ENCODE peak calls at places on chromosomes 3 and 15, in four cellular contexts. Y is transverse colon, T is suprapubic skin, N is A549. H is an unnamed sample.

GRCh38 chr3:11568503-11569155 is 75.1 kb downstream of the VGLL4 start:
- DNase-seq in N (peak; percentile 52), Y (peak; percentile 46), T (peak; percentile 90), H (peak; percentile 72)

GRCh38 chr3:71008350-71008923 is 575.1 kb downstream of the FOXP1 start:
- DNase-seq in N (no peak), Y (no peak), T (no peak), H (no peak)

GRCh38 chr3:184336484-184337230 is 743 bp upstream of the FAM131A start:
- DNase-seq in Y (peak; percentile 60), T (no peak), N (peak; percentile 56), H (no peak)

GRCh38 chr15:47185222-47185800 is 532.0 kb upstream of the SEMA6D start:
- DNase-seq in N (no peak), T (no peak), Y (no peak), H (no peak)

GRCh38 chr3:133401374-133402135 is 1.7 kb downstream of the BFSP2 start:
- DNase-seq in T (peak; percentile 44), N (no peak), Y (no peak), H (peak; percentile 26)

GRCh38 chr15:88661766-88662556 is 23.1 kb downstream of the ISG20 start:
- DNase-seq in Y (no peak), T (no peak), N (no peak), H (no peak)

GRCh38 chr3:48609088-48610005 is at the start of gene UQCRC1:
- DNase-seq in Y (peak; percentile 94), N (peak; percentile 92), T (peak; percentile 95), H (peak; percentile 94)

GRCh38 chr15:43104426-43104825 is 1.4 kb downstream of the UBR1 start:
- DNase-seq in N (no peak), Y (no peak), T (no peak), H (no peak)

GRCh38 chr3:171982829-171983228 is 56.5 kb upstream of the FNDC3B start:
- DNase-seq in Y (no peak), N (no peak), T (no peak), H (no peak)

GRCh38 chr3:160133757-160134156 is 91.5 kb upstream of the C3orf80 start:
- DNase-seq in Y (no peak), N (peak; percentile 66), T (no peak), H (no peak)

GRCh38 chr15:78638658-78639314 is 2.2 kb downstream of the CHRNB4 start:
- DNase-seq in N (peak; percentile 70), T (no peak), Y (peak; percentile 53), H (peak; percentile 26)

GRCh38 chr3:59143447-59143846 is 93.6 kb upstream of the CFAP20DC start:
- DNase-seq in Y (no peak), N (peak; percentile 4), T (no peak), H (no peak)
- TF ChIP-seq CTCF in Y (no peak), N (no peak), T (no peak), H (no peak)

DNA sequence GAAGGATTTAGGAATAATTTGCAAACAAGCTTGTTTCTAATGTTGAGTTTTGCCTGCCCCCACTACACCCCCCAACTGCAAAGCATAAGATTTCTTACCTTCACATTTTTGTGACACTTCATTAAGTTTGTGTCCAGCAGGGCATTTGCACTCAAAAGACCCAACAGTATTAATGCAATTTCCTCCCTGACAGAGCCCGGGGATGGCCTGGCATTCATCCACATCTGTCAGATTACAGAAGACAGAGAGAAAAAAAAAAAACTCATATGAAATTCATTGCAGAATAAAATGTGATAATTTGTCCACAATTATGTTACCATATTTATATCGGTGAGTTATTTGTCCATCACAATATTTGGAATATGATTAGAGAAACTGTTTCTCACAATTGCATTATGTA is 111.5 kb downstream of the FBN1 start:
- DNase-seq in Y (no peak), T (no peak), N (no peak), H (no peak)
- TF ChIP-seq EP300 in Y (no peak), T (no peak), N (no peak), H (no peak)

GRCh38 chr3:13722178-13722577 is 157.7 kb downstream of the WNT7A start:
- DNase-seq in Y (no peak), T (no peak), N (no peak), H (no peak)
- H3K4me3 ChIP-seq in Y (no peak overlapping the region), T (no peak overlapping the region), N (no peak overlapping the region), H (no peak overlapping the region)

DNA sequence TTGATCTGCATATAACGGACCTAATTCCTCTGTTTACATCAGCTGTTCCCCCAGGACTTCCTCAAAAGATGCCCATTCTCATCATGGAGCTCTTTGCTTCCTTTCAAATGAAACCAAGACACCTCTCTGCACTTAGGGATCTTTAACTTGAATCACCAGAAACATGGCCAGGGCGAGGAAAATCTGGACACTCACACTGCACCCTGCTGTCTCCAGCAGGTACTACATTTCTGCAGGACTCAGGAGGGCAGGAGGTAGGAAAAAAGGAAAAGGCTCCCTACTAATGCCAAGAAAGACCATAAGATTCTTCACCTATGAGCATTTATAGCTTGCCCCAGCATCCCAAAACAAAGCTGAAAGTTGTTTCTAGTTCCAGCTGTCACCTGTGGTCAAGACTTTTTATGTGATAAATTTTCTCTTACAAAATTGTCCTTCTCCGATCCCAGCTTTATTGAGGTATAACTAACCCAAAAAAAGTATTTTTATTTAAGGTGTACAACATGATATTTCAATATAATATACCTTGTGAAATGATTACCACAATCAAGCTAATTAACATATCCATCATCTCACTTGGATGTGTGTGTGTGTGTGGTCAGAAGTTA is 87.3 kb upstream of the C15orf61 start:
- DNase-seq in T (no peak), Y (peak; percentile 37), N (peak; percentile 69), H (peak; percentile 40)
- TF ChIP-seq CTCF in T (peak; percentile 60), Y (peak; percentile 64), N (peak; percentile 71), H (peak; percentile 56)

GRCh38 chr3:170010498-170010897 is 27.3 kb upstream of the GPR160 start:
- DNase-seq in Y (no peak), N (no peak), T (no peak), H (no peak)

GRCh38 chr3:170007031-170007663 is 30.6 kb upstream of the GPR160 start:
- DNase-seq in N (no peak), Y (no peak), T (no peak), H (no peak)

DNA sequence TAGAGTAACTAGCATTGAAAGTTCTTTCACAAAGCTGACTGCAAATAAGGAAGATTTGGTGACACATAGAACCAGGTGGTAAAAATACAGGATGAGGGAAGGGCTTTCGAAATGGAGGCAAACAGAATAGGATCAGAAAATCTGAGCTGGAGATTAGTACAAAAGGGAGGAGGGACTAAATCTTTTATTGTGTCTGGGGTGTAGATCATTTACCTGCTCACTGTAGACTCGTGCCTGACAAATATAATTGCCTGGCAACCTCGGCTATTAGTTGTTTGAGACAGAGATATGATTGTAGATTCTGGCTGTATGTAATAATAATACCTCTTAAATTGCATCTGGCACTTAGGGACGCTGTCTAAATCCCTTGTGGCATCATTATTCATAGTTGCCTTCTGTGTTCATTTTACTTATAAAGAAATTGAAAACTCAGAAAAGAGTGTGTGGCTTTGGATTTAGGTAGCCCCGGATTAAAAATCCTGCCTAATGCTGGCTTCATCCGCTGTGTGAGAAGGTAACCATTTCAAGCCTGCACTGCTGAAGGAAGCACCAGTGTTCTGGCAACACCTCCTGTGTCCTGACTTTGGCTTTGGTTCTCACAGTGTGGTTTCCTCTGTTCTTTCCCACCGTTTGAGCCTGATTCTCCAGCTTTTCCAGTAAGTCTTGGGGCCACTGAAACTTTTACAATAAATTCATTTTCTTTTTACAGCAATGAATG is 25.0 kb upstream of the GPR160 start:
- DNase-seq in Y (no peak), T (no peak), N (no peak), H (no peak)
- TF ChIP-seq EP300 in Y (no peak), T (no peak), N (no peak), H (no peak)

DNA sequence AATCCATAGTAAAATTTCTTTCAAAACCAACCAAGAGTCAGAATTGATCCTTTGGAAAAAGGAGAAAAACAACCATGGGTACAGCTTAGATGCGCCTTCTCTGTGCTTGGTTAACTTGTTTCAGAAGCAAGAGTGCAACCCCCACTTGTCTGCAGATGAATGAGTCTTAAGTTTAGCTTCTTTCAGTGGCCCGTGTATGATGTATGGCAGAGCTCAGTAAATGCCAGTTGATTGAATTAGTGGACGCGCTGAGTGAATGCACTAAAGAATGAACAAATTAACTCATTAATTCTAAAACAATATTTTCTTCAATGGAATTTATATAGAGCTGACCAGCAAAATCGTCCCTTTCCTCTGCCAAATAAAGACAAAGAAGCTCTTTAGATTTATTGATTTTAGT is 67.0 kb upstream of the ARHGEF3 start:
- DNase-seq in Y (no peak), T (no peak), N (no peak), H (no peak)
- H3K4me3 ChIP-seq in Y (no peak overlapping the region), T (no peak overlapping the region), N (no peak overlapping the region), H (no peak overlapping the region)

GRCh38 chr3:100896994-100897393 is 96.2 kb downstream of the ABI3BP start:
- DNase-seq in T (no peak), Y (no peak), N (no peak), H (no peak)

GRCh38 chr3:100893590-100893989 is 99.6 kb downstream of the ABI3BP start:
- DNase-seq in Y (peak; percentile 11), T (no peak), N (peak; percentile 31), H (peak; percentile 25)

GRCh38 chr3:100893108-100893507 is 100.1 kb downstream of the ABI3BP start:
- DNase-seq in N (no peak), Y (peak; percentile 11), T (no peak), H (no peak)

GRCh38 chr3:100891827-100892226 is 101.4 kb downstream of the ABI3BP start:
- DNase-seq in T (no peak), N (peak; percentile 20), Y (no peak), H (no peak)

GRCh38 chr3:100891033-100891432 is 102.2 kb downstream of the ABI3BP start:
- DNase-seq in N (peak; percentile 17), T (no peak), Y (no peak), H (no peak)
- TF ChIP-seq CTCF in N (no peak), T (no peak), Y (no peak), H (no peak)

GRCh38 chr3:181703701-181704420 is 7.9 kb upstream of the SOX2 start:
- DNase-seq in Y (no peak), T (no peak), N (no peak), H (no peak)

GRCh38 chr3:181698263-181698944 is 13.3 kb upstream of the SOX2 start:
- DNase-seq in N (no peak), T (no peak), Y (no peak), H (no peak)

GRCh38 chr3:181696641-181697230 is 15.0 kb upstream of the SOX2 start:
- DNase-seq in Y (no peak), N (no peak), T (no peak), H (no peak)

GRCh38 chr3:181699171-181699903 is 12.4 kb upstream of the SOX2 start:
- DNase-seq in T (no peak), N (no peak), Y (no peak), H (no peak)

DNA sequence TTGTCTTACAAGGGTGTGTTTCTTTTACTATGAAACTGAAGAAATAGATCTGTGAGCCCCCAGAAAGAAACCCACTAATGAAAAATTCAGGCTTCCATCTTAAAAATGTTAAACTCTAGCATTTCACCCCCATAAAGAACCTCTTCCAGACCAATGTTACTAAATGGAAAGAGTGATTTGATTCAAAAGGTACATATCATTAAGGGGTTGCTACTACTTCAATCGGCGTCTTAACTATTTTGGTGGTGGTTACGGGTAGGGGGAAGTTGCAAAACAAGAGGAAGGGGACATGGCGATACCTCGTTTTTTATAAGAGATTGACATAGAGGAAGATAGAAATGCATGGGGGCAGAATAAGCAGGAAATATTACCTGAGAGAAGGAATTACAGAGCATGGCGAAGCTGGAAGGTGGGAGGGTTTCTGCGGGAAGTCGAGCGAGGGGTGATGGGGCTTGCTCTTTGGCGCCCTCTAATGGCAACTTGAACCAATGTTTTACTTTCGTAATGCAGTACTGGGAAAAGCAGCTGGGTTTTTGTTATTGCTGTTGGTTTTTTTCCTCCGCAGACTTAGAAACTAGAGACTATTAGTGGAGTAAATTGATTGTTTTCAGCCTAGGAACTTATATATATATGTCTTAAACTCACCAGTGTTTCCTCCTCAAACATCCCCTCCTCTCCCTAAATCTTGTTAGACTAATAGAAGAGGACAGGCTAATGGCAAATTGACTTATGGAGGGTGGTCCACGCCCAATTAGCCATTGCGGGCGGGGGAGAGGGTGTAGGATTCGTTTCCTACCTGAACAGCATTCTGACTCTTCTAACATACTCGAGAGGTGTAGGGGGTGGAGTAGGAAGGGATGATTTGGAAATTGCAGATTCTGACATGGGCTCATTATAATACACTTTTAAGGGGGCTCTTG is 11.3 kb upstream of the SOX2 start:
- DNase-seq in Y (peak; percentile 64), T (no peak), N (peak; percentile 69), H (peak; percentile 60)
- TF ChIP-seq EP300 in Y (no peak), T (no peak), N (no peak), H (no peak)